ENCODE peak calls at places on chromosomes 12 and 14, in nine cellular contexts. C, A, Q, S, Y, N, W, X and L are unnamed samples.

GRCh38 chr14:23034498-23035302 is at the start of gene PSMB5:
- DNase-seq in C (peak; percentile 78), A (peak; percentile 90), Q (peak; percentile 98), S (peak; percentile 95), Y (peak; percentile 98), N (peak; percentile 87), W (peak; percentile 64), X (peak; percentile 87), L (peak; percentile 81)

GRCh38 chr14:38290601-38291190 is 34.8 kb upstream of the CLEC14A start:
- DNase-seq in C (no peak), A (no peak), Q (peak; percentile 21), S (no peak), Y (no peak), N (peak; percentile 12), W (no peak), X (no peak), L (no peak)

GRCh38 chr14:90551070-90551704 is 154.4 kb downstream of the CALM1 start:
- DNase-seq in C (no peak), A (no peak), Q (no peak), S (no peak), Y (no peak), N (no peak), W (no peak), X (no peak), L (no peak)

GRCh38 chr12:114580306-114580705 is 103.7 kb downstream of the TBX3 start:
- DNase-seq in C (no peak), A (no peak), Q (no peak), S (no peak), Y (no peak), N (no peak), W (no peak), X (no peak), L (no peak)

GRCh38 chr14:73295198-73295796 is 58.0 kb downstream of the PAPLN start:
- DNase-seq in C (no peak), A (no peak), Q (peak; percentile 61), S (no peak), Y (peak; percentile 83), N (no peak), W (no peak), X (no peak), L (no peak)

GRCh38 chr14:74636424-74637183 is 24.6 kb upstream of the LTBP2 start:
- DNase-seq in C (no peak), A (no peak), Q (peak; percentile 39), S (no peak), Y (no peak), N (no peak), W (no peak), X (no peak), L (no peak)

GRCh38 chr12:497501-498160 is 37.9 kb downstream of the B4GALNT3 start:
- DNase-seq in C (no peak), A (no peak), Q (no peak), S (no peak), Y (no peak), N (no peak), W (no peak), X (no peak), L (no peak)

GRCh38 chr12:78530065-78530765 is 334.4 kb upstream of the SYT1 start:
- DNase-seq in C (no peak), A (no peak), Q (peak; percentile 10), S (no peak), Y (peak; percentile 21), N (no peak), W (no peak), X (no peak), L (no peak)

GRCh38 chr12:105506678-105507310 is 176.3 kb downstream of the C12orf75 start:
- DNase-seq in C (no peak), A (no peak), Q (no peak), S (no peak), Y (no peak), N (no peak), W (no peak), X (no peak), L (no peak)

GRCh38 chr12:71958457-71958856 is 19.8 kb downstream of the TPH2 start:
- DNase-seq in C (no peak), A (no peak), Q (no peak), S (no peak), Y (no peak), N (no peak), W (no peak), X (no peak), L (no peak)

GRCh38 chr12:3704512-3705348 is 48.2 kb downstream of the CRACR2A start:
- DNase-seq in C (no peak), A (no peak), Q (no peak), S (no peak), Y (no peak), N (no peak), W (no peak), X (no peak), L (no peak)

GRCh38 chr14:96167224-96168148 is 37.2 kb upstream of the BDKRB2 start:
- DNase-seq in C (no peak), A (no peak), Q (no peak), S (peak; percentile 26), Y (no peak), N (no peak), W (no peak), X (no peak), L (no peak)

GRCh38 chr12:9754984-9755383 is 5.7 kb downstream of the CD69 start:
- DNase-seq in C (no peak), A (no peak), Q (no peak), S (no peak), Y (no peak), N (no peak), W (no peak), X (no peak), L (no peak)

GRCh38 chr12:52566847-52567291 is 6.8 kb downstream of the KRT74 start:
- DNase-seq in C (no peak), A (no peak), Q (no peak), S (no peak), Y (no peak), N (no peak), W (no peak), X (no peak), L (no peak)

GRCh38 chr14:55237999-55238680 is 33.1 kb upstream of the FBXO34 start:
- DNase-seq in C (no peak), A (no peak), Q (no peak), S (no peak), Y (no peak), N (no peak), W (no peak), X (no peak), L (no peak)

GRCh38 chr12:52191841-52192791 is at the start of gene KRT80:
- DNase-seq in C (no peak), A (peak; percentile 18), Q (peak; percentile 80), S (peak; percentile 96), Y (no peak), N (peak; percentile 92), W (no peak), X (peak; percentile 97), L (no peak)

GRCh38 chr12:48286665-48287064 is 64.1 kb downstream of the ZNF641 start:
- DNase-seq in C (no peak), A (no peak), Q (peak; percentile 19), S (no peak), Y (peak; percentile 72), N (no peak), W (no peak), X (no peak), L (no peak)

GRCh38 chr14:51616256-51616655 is 35.5 kb upstream of the FRMD6 start:
- DNase-seq in C (no peak), A (no peak), Q (no peak), S (no peak), Y (no peak), N (no peak), W (no peak), X (no peak), L (no peak)

GRCh38 chr12:101697930-101698781 is 716 bp downstream of the CHPT1 start:
- DNase-seq in C (no peak), A (no peak), Q (peak; percentile 52), S (no peak), Y (peak; percentile 37), N (no peak), W (no peak), X (peak; percentile 62), L (no peak)

GRCh38 chr12:1630081-1630826 is 1.2 kb downstream of the WNT5B start:
- DNase-seq in C (peak; percentile 19), A (peak; percentile 21), Q (peak; percentile 83), S (no peak), Y (peak; percentile 61), N (no peak), W (no peak), X (peak; percentile 58), L (no peak)

GRCh38 chr12:116710367-116710766 is 27.5 kb downstream of the SPRING1 start:
- DNase-seq in C (no peak), A (no peak), Q (no peak), S (no peak), Y (no peak), N (no peak), W (no peak), X (no peak), L (no peak)

GRCh38 chr12:112801055-112801454 is 9.5 kb downstream of the RPH3A start:
- DNase-seq in C (no peak), A (no peak), Q (no peak), S (no peak), Y (no peak), N (no peak), W (no peak), X (no peak), L (no peak)

GRCh38 chr12:49276304-49277290 is 11.7 kb downstream of the TUBA1C start:
- DNase-seq in C (no peak), A (no peak), Q (no peak), S (no peak), Y (no peak), N (no peak), W (no peak), X (no peak), L (no peak)

GRCh38 chr14:100476012-100476822 is 111.0 kb downstream of the BEGAIN start:
- DNase-seq in C (no peak), A (no peak), Q (no peak), S (no peak), Y (no peak), N (peak; percentile 94), W (no peak), X (peak; percentile 81), L (no peak)

GRCh38 chr12:48857278-48857994 is 5.5 kb upstream of the DDX23 start:
- DNase-seq in C (no peak), A (no peak), Q (no peak), S (no peak), Y (no peak), N (no peak), W (no peak), X (no peak), L (no peak)

GRCh38 chr12:121765573-121765972 is 27.9 kb downstream of the RHOF start:
- DNase-seq in C (no peak), A (no peak), Q (no peak), S (no peak), Y (no peak), N (peak; percentile 89), W (no peak), X (no peak), L (no peak)